ENCODE peak calls at places on chromosomes 16 and 17, in six cellular contexts. F is GM10248, G is AG09319, N is GM13976, P is glutamatergic neuron, I is uterus. K is an unnamed sample.

GRCh38 chr16:1425616-1426370 is 5.1 kb upstream of the PERCC1 start:
- DNase-seq in I (no peak), N (no peak), P (no peak), F (no peak), G (no peak), K (no peak)

GRCh38 chr16:30356401-30357084 is 1.4 kb upstream of the CD2BP2 start:
- DNase-seq in I (peak), P (no peak), N (no peak), F (no peak), G (no peak), K (no peak)

GRCh38 chr16:85137323-85138072 is 25.2 kb upstream of the CIBAR2 start:
- DNase-seq in G (peak), N (no peak), I (peak), F (no peak), P (peak), K (no peak)

GRCh38 chr17:67238976-67239375 is 6.0 kb downstream of the HELZ start:
- DNase-seq in N (no peak), I (no peak), G (no peak), F (no peak), P (no peak), K (no peak)

GRCh38 chr16:76265434-76266045 is 11.7 kb upstream of the CNTNAP4 start:
- DNase-seq in I (no peak), G (no peak), F (peak), N (peak), P (peak), K (no peak)

GRCh38 chr16:68664297-68664696 is 19.2 kb downstream of the CDH3 start:
- DNase-seq in N (no peak), F (no peak), P (no peak), G (no peak), I (no peak), K (no peak)

GRCh38 chr16:67509016-67509415 is 19.6 kb upstream of the RIPOR1 start:
- DNase-seq in N (no peak), F (no peak), I (no peak), P (no peak), G (no peak), K (no peak)

GRCh38 chr16:3641801-3642396 is 12.6 kb upstream of the DNASE1 start:
- DNase-seq in I (no peak), F (no peak), G (no peak), P (no peak), N (peak), K (peak)

GRCh38 chr17:27463235-27463677 is 7.0 kb downstream of the KSR1 start:
- DNase-seq in I (no peak), F (no peak), P (no peak), G (no peak), N (no peak), K (no peak)

GRCh38 chr17:16294560-16294959 is 58.7 kb downstream of the CENPV start:
- DNase-seq in I (no peak), P (no peak), N (no peak), G (no peak), F (peak), K (no peak)

GRCh38 chr16:50152386-50152806 is 710 bp upstream of the TENT4B start:
- DNase-seq in P (peak), G (no peak), I (peak), F (peak), N (peak), K (no peak)

GRCh38 chr16:14219983-14220382 is 148.9 kb downstream of the MRTFB start:
- DNase-seq in F (no peak), I (no peak), P (no peak), N (no peak), G (no peak), K (no peak)

GRCh38 chr17:33594000-33594399 is 300.9 kb upstream of the ASIC2 start:
- DNase-seq in N (no peak), F (no peak), I (no peak), P (no peak), G (no peak), K (no peak)

GRCh38 chr17:80827646-80828643 is 163.7 kb upstream of the CHMP6 start:
- DNase-seq in N (no peak), G (no peak), F (no peak), I (no peak), P (no peak), K (no peak)

GRCh38 chr17:74698069-74698468 is 14.7 kb downstream of the CD300LF start:
- DNase-seq in I (no peak), P (no peak), N (no peak), F (no peak), G (no peak), K (no peak)

GRCh38 chr16:49640606-49641005 is 215.3 kb downstream of the ZNF423 start:
- DNase-seq in N (no peak), I (no peak), P (no peak), F (no peak), G (no peak), K (no peak)

GRCh38 chr16:12027091-12027490 is 50.6 kb downstream of the SNX29 start:
- DNase-seq in G (no peak), F (no peak), I (no peak), N (no peak), P (no peak), K (no peak)

GRCh38 chr16:62041401-62041800 is 5.2 kb upstream of the CDH8 start:
- DNase-seq in N (peak), F (no peak), G (no peak), I (no peak), P (peak), K (no peak)

GRCh38 chr17:36937001-36937960 is at the start of gene LHX1:
- DNase-seq in P (peak), I (no peak), N (peak), F (no peak), G (no peak), K (no peak)

GRCh38 chr17:80348551-80349436 is 66.2 kb upstream of the ENDOV start:
- DNase-seq in F (no peak), P (no peak), I (no peak), N (no peak), G (no peak), K (peak)

GRCh38 chr17:41689497-41690299 is 1.0 kb downstream of the EIF1 start:
- DNase-seq in P (no peak), F (no peak), N (no peak), I (peak), G (peak), K (no peak)

GRCh38 chr16:88378836-88379693 is 3.7 kb upstream of the ZNF469 start:
- DNase-seq in F (no peak), G (no peak), N (no peak), I (no peak), P (peak), K (peak)

GRCh38 chr16:88593489-88593888 is 23.3 kb downstream of the ZC3H18 start:
- DNase-seq in F (no peak), I (no peak), P (no peak), N (no peak), G (no peak), K (no peak)

GRCh38 chr17:73089918-73090317 is 2.6 kb downstream of the SLC39A11 start:
- DNase-seq in P (no peak), N (no peak), F (no peak), I (no peak), G (no peak), K (no peak)

GRCh38 chr16:89020068-89020924 is 43.3 kb upstream of the CBFA2T3 start:
- DNase-seq in F (peak), G (no peak), P (no peak), I (no peak), N (peak), K (peak)

GRCh38 chr16:89058812-89059211 is 34.8 kb upstream of the ACSF3 start:
- DNase-seq in G (no peak), N (no peak), P (no peak), I (no peak), F (no peak), K (no peak)

GRCh38 chr17:17400070-17400469 is 76.7 kb upstream of the MED9 start:
- DNase-seq in N (no peak), I (no peak), G (no peak), F (no peak), P (no peak), K (no peak)

GRCh38 chr17:17398928-17399926 is 77.6 kb upstream of the MED9 start:
- DNase-seq in I (no peak), G (no peak), F (no peak), N (no peak), P (no peak), K (no peak)

GRCh38 chr17:17402558-17402957 is 74.2 kb upstream of the MED9 start:
- DNase-seq in F (no peak), I (no peak), G (no peak), N (no peak), P (no peak), K (no peak)

GRCh38 chr17:17400566-17401184 is 76.1 kb upstream of the MED9 start:
- DNase-seq in P (no peak), G (no peak), I (no peak), F (no peak), N (no peak), K (no peak)

DNA sequence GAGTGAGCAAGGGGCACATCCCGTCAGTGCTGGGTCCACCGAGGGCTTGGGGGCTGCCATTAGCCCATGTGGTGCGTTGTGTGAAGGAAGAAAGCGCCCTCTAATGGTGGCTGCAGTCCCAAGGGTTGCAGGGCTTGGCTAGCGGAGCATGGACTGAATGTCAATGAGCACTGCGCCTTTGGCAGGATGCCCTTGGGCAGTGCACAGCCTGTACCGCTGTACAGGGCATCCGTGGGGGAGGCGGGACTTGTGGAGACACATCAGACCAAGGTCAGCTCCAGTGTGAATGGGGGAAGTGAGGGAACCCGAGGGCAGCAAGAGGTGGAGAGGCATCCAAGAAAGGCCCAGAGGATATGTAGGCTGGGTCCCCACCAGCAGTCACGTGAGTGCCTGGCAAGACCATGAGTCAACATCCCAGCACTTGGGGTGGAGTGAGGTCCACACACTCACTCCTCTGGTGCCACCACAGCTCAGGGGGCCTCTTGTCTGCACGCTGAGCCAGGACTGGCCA is 75.5 kb upstream of the MED9 start:
- DNase-seq in F (no peak), I (no peak), N (no peak), P (no peak), G (no peak), K (no peak)
- TF ChIP-seq CTCF in F (peak), I (no peak), N (no peak), P (peak), G (no peak), K (peak)

GRCh38 chr17:59451706-59452105 is 113.7 kb upstream of the DHX40 start:
- DNase-seq in G (no peak), N (no peak), I (no peak), F (no peak), P (no peak), K (no peak)
- TF ChIP-seq CTCF in G (no peak), N (no peak), I (no peak), F (no peak), P (no peak), K (no peak)

GRCh38 chr17:79202476-79202875 is 127.9 kb downstream of the ENGASE start:
- DNase-seq in P (peak), I (no peak), F (no peak), N (no peak), G (no peak), K (no peak)

GRCh38 chr17:79201119-79201518 is 126.5 kb downstream of the ENGASE start:
- DNase-seq in G (no peak), F (no peak), I (no peak), P (no peak), N (no peak), K (no peak)

GRCh38 chr17:79203016-79203415 is 128.4 kb downstream of the ENGASE start:
- DNase-seq in P (no peak), G (no peak), F (no peak), I (no peak), N (no peak), K (no peak)

GRCh38 chr17:79203657-79204056 is 129.0 kb downstream of the ENGASE start:
- DNase-seq in G (no peak), N (no peak), P (no peak), F (no peak), I (no peak), K (no peak)

DNA sequence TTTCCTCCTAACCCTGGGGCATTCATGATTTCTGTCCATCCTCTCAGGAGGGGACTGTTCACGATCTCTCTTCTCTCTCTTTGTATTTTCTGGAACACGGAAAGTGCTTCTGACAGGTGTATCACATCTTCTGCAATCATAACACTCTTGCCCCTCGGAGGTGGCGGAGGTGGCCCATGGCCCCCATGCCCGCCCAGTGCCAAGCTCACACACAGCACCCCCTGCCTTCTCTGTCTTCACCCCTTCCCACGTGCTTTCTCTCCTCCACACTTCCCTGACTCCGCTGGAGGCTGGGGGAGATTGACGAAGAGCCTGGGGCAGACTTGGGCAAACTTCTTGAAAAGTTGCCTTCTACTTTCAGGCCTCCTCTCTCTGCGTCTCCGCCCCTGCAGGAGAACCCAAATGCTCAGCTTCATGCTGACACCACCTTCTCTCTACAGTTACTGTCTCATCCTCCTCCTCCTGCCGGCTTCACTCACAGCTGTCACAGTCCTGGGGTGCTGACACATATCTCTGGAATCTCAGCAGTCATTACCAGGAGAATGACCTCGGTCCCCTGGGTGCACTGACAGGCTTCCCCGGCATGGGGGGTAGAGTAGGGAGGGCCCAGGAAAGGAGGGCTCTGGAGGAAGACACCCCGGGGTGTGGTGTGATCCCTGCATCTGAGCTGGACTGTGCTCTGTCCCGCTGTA is 127.1 kb downstream of the ENGASE start:
- DNase-seq in G (no peak), P (no peak), F (no peak), I (no peak), N (no peak), K (no peak)
- TF ChIP-seq CTCF in G (no peak), P (no peak), F (no peak), I (no peak), N (no peak), K (no peak)

DNA sequence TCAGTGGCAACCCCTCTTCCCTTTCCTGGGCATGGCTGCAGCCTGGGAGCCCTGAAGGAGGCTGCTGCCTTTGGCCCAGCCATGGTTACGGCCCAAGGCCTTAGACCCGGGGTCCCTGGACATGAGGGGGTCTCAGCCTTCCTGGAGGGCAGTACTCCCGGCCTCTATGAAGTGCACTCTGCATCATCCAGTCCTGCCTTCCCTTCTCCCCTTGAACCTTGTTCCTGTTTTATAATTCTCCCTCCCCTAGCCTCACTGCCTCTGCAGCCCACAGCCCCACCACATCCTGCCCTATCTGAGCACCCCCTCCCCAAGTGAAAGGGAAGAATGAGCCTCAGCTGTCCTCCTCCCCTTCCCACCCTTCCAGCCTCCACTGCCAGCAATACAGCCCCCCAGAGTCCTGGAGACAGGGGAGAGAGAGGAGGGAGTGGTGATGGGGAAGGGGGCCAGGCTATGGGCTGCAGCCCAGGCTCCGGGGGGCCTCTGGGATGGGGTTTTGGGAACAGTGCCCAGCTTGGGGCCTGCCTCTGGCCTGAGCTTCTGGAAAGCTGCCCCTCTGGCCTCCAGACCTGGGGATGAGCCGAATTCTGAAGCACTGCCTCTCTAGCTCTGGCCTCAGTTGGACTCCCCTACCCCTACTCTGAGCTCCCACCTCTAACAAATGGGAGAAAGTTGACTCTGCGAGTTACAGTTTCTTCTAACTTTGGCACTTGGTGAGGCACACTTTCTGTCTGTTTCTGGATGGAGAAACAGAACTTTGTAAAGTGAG is 7.6 kb downstream of the CCR7 start:
- DNase-seq in P (no peak), N (no peak), F (no peak), I (no peak), G (no peak), K (no peak)
- TF ChIP-seq CTCF in P (no peak), N (no peak), F (no peak), I (no peak), G (no peak), K (no peak)

GRCh38 chr16:74034862-74035261 is 261.8 kb upstream of the PSMD7 start:
- DNase-seq in P (no peak), I (no peak), G (peak), F (peak), N (no peak), K (no peak)
- TF ChIP-seq CTCF in P (peak), I (peak), G (peak), F (peak), N (no peak), K (peak)

GRCh38 chr17:78214016-78214705 is at the start of gene BIRC5:
- DNase-seq in N (peak), G (peak), P (peak), F (peak), I (peak), K (no peak)
- TF ChIP-seq CTCF in N (no peak), G (no peak), P (no peak), F (no peak), I (no peak), K (no peak)